ENCODE peak calls at places on chromosomes 2 and 18, in four cellular contexts. E, O, C and Z are unnamed samples.

GRCh38 chr2:54480025-54480424 is 23.9 kb downstream of the SPTBN1 start:
- DNase-seq in E (no peak), O (peak; percentile 27), C (no peak), Z (no peak)

GRCh38 chr2:53787255-53787910 is 539 bp downstream of the ERLEC1 start:
- DNase-seq in E (no peak), O (no peak), C (no peak), Z (no peak)

GRCh38 chr2:99365661-99366060 is 28.5 kb downstream of the EIF5B start:
- DNase-seq in E (no peak), O (no peak), C (no peak), Z (no peak)

GRCh38 chr2:75157435-75157834 is 41.9 kb downstream of the TACR1 start:
- DNase-seq in E (no peak), O (no peak), C (no peak), Z (no peak)

GRCh38 chr2:220550995-220551702 is 923.7 kb downstream of the SLC4A3 start:
- DNase-seq in E (no peak), O (no peak), C (no peak), Z (no peak)

GRCh38 chr2:5365871-5366461 is 326.2 kb upstream of the SOX11 start:
- DNase-seq in E (peak; percentile 74), O (peak; percentile 55), C (no peak), Z (peak; percentile 86)

GRCh38 chr2:189015378-189015777 is 41.2 kb downstream of the COL3A1 start:
- DNase-seq in E (no peak), O (no peak), C (no peak), Z (no peak)

GRCh38 chr18:12278765-12279682 is 24.9 kb downstream of the CIDEA start:
- DNase-seq in E (peak; percentile 74), O (peak; percentile 44), C (peak; percentile 97), Z (peak; percentile 80)

GRCh38 chr2:48844418-48845155 is 89.1 kb upstream of the LHCGR start:
- DNase-seq in E (no peak), O (no peak), C (peak; percentile 55), Z (no peak)

GRCh38 chr2:594297-594949 is 82.8 kb downstream of the TMEM18 start:
- DNase-seq in E (no peak), O (no peak), C (no peak), Z (no peak)

GRCh38 chr2:205781244-205781643 is 98.9 kb downstream of the NRP2 start:
- DNase-seq in E (no peak), O (no peak), C (no peak), Z (no peak)

GRCh38 chr18:78128004-78128403 is 851.6 kb upstream of the SALL3 start:
- DNase-seq in E (no peak), O (no peak), C (no peak), Z (no peak)

GRCh38 chr2:177291701-177292100 is 27.2 kb upstream of the NFE2L2 start:
- DNase-seq in E (no peak), O (no peak), C (no peak), Z (no peak)

GRCh38 chr2:1487758-1488715 is 74.8 kb downstream of the TPO start:
- DNase-seq in E (no peak), O (no peak), C (no peak), Z (peak; percentile 38)

GRCh38 chr2:45009928-45010705 is 865 bp upstream of the SIX2 start:
- DNase-seq in E (no peak), O (peak; percentile 70), C (no peak), Z (peak; percentile 80)

GRCh38 chr2:49288113-49288710 is 133.9 kb upstream of the FSHR start:
- DNase-seq in E (no peak), O (no peak), C (no peak), Z (no peak)

GRCh38 chr2:38176619-38177021 is 100.7 kb upstream of the CYP1B1 start:
- DNase-seq in E (no peak), O (no peak), C (peak; percentile 78), Z (no peak)
- H3K27ac ChIP-seq in E (peak overlapping the region; percentile 27), O (no peak overlapping the region), C (peak overlapping the region; percentile 66), Z (peak overlapping the region; percentile 58)

DNA sequence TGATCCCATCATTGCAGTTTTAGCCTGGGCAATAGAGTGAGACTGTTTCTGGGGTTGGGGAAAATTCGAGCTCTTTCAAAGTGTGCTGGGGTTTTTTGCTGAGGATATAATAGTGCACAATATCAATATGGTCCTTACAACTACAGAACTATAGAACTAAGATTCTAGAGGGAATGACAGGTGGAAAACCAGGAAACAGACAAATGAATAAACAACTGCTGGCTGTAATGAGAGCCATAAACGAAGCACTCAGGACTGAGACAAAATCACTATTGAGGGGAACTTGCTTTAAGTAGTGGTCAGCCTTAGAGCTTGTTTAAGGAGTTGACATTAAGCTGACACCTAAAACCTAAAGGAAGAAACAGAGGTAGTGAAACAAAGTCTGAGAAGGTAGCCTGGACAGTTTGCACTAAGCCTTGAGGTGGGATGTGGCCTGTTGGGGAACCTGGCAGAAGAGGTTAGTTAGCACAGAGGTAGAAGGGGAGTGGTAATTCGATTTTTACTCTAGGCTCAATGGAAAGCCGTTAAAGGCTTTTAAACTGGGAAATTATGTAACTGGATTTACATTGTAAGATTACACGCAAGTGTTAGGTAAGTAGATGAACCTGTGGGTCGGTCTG is 33.8 kb downstream of the LCLAT1 start:
- DNase-seq in E (no peak), O (no peak), C (no peak), Z (no peak)
- H3K27ac ChIP-seq in E (no peak overlapping the region), O (no peak overlapping the region), C (no peak overlapping the region), Z (no peak overlapping the region)

GRCh38 chr2:46122318-46122970 is 174.8 kb upstream of the EPAS1 start:
- DNase-seq in E (no peak), O (no peak), C (no peak), Z (no peak)
- H3K27ac ChIP-seq in E (no peak overlapping the region), O (no peak overlapping the region), C (no peak overlapping the region), Z (no peak overlapping the region)

GRCh38 chr2:134389331-134389835 is 135.5 kb downstream of the MGAT5 start:
- DNase-seq in E (no peak), O (no peak), C (no peak), Z (no peak)

GRCh38 chr2:134396493-134396892 is 142.6 kb downstream of the MGAT5 start:
- DNase-seq in E (no peak), O (peak; percentile 16), C (no peak), Z (no peak)

GRCh38 chr2:134392689-134393476 is 139.0 kb downstream of the MGAT5 start:
- DNase-seq in E (no peak), O (no peak), C (no peak), Z (no peak)

GRCh38 chr2:134395779-134396178 is 141.9 kb downstream of the MGAT5 start:
- DNase-seq in E (no peak), O (no peak), C (no peak), Z (no peak)

DNA sequence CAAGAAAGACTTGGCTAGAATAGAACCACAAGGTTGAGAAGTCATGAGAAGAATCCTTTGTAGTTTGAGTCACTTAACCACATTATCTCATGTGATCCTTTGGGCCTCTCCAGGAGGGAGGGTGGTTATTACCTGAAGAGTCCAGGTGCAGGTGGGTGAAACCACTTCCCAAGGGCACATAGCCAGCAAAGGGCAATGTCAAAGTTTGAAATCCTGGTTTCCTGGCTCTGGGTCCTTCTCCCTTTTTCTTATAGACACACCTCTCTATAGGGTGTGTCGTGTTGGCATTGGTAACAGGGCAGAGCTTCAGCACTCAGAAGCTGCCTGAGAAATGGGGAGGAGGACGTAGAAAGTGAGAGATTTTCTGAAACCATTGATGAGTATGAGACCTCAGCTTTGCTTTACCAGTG is 137.9 kb downstream of the MGAT5 start:
- DNase-seq in E (no peak), O (no peak), C (no peak), Z (no peak)
- H3K27ac ChIP-seq in E (no peak overlapping the region), O (no peak overlapping the region), C (no peak overlapping the region), Z (no peak overlapping the region)

DNA sequence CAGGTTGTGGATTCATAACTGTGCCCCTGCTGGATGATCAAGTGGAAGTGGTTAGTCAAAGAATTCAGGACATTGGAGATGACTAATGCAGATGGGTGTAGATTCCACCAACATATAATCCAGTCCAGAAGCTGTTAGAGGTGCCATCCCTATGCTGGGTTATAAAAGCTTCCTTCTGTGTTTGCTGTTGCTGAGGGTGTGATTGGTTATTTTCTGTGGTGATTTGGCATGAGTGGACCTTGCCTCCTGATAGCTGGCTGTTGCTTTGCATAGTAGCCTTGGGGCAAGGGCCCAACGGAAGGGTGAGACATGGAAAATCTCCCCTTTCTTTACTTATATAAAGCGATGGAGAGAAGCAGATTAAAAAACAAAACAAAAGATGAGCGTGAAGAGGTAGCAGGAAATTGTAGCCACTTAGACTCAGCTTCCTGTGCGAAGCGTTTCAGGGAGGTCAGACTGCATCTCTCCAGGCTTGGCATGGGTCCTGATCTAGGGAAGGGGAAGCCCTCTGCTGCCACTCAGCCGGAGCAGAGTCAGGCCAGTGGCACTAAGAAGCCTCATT is 190.4 kb downstream of the FMNL2 start:
- DNase-seq in E (no peak), O (peak; percentile 34), C (no peak), Z (no peak)
- H3K27ac ChIP-seq in E (no peak overlapping the region), O (no peak overlapping the region), C (peak overlapping the region; percentile 34), Z (no peak overlapping the region)

DNA sequence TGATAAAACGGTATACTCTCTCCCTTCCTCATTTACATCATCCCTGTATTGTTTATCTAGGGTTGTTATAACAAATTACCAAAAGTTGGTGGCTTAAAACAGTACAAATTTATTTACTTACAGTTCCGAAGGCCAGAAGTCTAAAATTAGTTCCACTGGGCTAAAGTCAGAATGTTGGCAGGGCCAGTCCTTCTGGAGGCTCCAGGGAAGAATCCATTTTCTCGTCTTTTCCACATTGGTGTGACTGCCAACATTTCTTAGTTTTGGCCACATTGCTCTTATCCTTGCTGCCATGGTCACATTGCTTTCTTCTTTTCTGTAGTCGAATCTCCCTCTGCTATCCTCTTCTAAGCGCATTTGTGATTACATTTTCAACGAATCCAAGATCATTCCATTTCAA is 34.7 kb downstream of the ICOS start:
- DNase-seq in E (no peak), O (no peak), C (no peak), Z (no peak)
- H3K27ac ChIP-seq in E (no peak overlapping the region), O (no peak overlapping the region), C (no peak overlapping the region), Z (no peak overlapping the region)

GRCh38 chr2:95018301-95018700 is 7.2 kb upstream of the MAL start:
- DNase-seq in E (no peak), O (no peak), C (no peak), Z (no peak)

GRCh38 chr2:95017836-95018235 is 7.7 kb upstream of the MAL start:
- DNase-seq in E (no peak), O (no peak), C (no peak), Z (no peak)

GRCh38 chr2:95015261-95015918 is 10.1 kb upstream of the MAL start:
- DNase-seq in E (no peak), O (no peak), C (no peak), Z (no peak)

GRCh38 chr2:95017308-95017630 is 8.2 kb upstream of the MAL start:
- DNase-seq in E (no peak), O (no peak), C (no peak), Z (no peak)

DNA sequence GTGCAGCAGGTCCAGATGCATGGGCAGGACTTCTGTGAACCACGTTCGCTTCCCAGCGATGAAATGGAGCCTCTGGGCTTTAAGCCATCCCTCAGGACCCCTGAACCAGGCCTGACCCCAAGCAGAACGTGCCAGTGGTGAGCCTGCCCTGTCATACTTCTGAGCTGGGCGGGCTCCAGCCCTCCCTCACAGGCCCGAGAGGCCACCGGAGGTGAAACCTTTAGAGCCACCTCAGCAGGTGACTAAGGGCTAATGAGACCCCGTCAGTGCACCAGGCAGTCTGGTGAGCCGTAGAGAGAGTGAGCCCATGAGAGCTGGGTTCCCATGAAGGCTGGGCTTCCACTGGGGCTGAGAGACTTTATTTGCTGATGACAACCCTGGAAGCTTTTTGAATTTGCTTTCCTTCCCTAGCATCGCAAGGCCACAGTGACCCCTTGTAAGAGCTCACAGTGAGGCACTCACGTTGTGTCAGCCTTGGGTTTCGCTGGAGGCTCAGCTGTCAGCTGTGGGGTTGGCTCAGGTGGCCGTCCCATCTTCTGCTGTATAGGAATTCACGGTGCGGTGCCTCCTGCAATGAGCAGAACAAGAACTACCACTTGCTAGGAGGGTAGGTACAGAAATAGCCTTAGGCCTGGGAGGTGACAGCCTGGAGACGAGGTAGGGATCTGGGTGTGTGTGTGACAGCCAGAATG is 8.7 kb upstream of the MAL start:
- DNase-seq in E (no peak), O (no peak), C (no peak), Z (no peak)
- H3K27ac ChIP-seq in E (no peak overlapping the region), O (no peak overlapping the region), C (no peak overlapping the region), Z (no peak overlapping the region)